ENCODE peak calls at places on chromosome 11, in nine cellular contexts. B is tibial artery; D is right lobe of liver; I is gastrocnemius medialis; J is H1; M is CD8-positive, alpha-beta memory T cell; P is spleen; X is lung; N is GM23248. S is an unnamed sample. For H3K36me3, the result is how much of the 10 kb centered on the place peaks cover.

GRCh38 chr11:10328314-10329090 is 23.6 kb downstream of the ADM start:
- DNase-seq in B (no peak), D (no peak), I (no peak), J (no peak), M (no peak), P (no peak), X (no peak), N (peak), S (no peak)

GRCh38 chr11:122843281-122844150 is 5.2 kb downstream of the CRTAM start:
- DNase-seq in B (no peak), D (no peak), I (no peak), J (no peak), M (peak), P (no peak), X (no peak), N (no peak), S (peak)

GRCh38 chr11:11798586-11799438 is 43.0 kb upstream of the USP47 start:
- DNase-seq in B (peak), D (peak), I (peak), J (no peak), M (peak), P (peak), X (peak), N (peak), S (peak)

GRCh38 chr11:45803981-45804805 is 756 bp upstream of the SLC35C1 start:
- DNase-seq in B (peak), D (peak), I (peak), J (no peak), M (peak), P (peak), X (peak), N (peak), S (peak)

GRCh38 chr11:102559839-102560238 is 29.3 kb upstream of the MMP7 start:
- DNase-seq in B (no peak), D (no peak), I (no peak), J (no peak), M (no peak), P (no peak), X (no peak), N (no peak), S (no peak)

GRCh38 chr11:122116591-122116990 is 576 bp upstream of the BLID start:
- DNase-seq in B (no peak), D (no peak), I (no peak), J (no peak), M (no peak), P (no peak), X (no peak), N (peak), S (no peak)

GRCh38 chr11:130831506-130832385 is 84.5 kb downstream of the SNX19 start:
- DNase-seq in B (no peak), D (no peak), I (no peak), J (no peak), M (no peak), P (no peak), X (no peak), N (no peak), S (peak)

GRCh38 chr11:1873048-1873812 is 18.5 kb downstream of the PRR33 start:
- DNase-seq in B (no peak), D (peak), I (peak), J (no peak), M (no peak), P (peak), X (no peak), N (peak), S (no peak)

GRCh38 chr11:6442441-6442840 is 1.7 kb upstream of the HPX start:
- DNase-seq in B (no peak), D (no peak), I (no peak), J (no peak), M (no peak), P (no peak), X (no peak), N (no peak), S (no peak)

GRCh38 chr11:106271126-106271525 is 193.7 kb downstream of the AASDHPPT start:
- DNase-seq in B (no peak), D (no peak), I (no peak), J (no peak), M (no peak), P (no peak), X (no peak), N (peak), S (no peak)

GRCh38 chr11:69934861-69935494 is 115.8 kb upstream of the FGF3 start:
- DNase-seq in B (no peak), D (no peak), I (no peak), J (peak), M (no peak), P (peak), X (no peak), N (no peak), S (no peak)

GRCh38 chr11:14549891-14550290 is 29.7 kb upstream of the PSMA1 start:
- DNase-seq in B (no peak), D (no peak), I (no peak), J (no peak), M (no peak), P (no peak), X (no peak), N (no peak), S (no peak)

GRCh38 chr11:70072471-70073187 is 5.5 kb upstream of the ANO1 start:
- DNase-seq in B (no peak), D (no peak), I (no peak), J (no peak), M (no peak), P (peak), X (no peak), N (no peak), S (no peak)

GRCh38 chr11:128470081-128470480 is 117.3 kb downstream of the ETS1 start:
- DNase-seq in B (no peak), D (no peak), I (no peak), J (no peak), M (no peak), P (no peak), X (no peak), N (no peak), S (no peak)
- H3K4me3 ChIP-seq in B (no peak), D (no peak), I (no peak), J (no peak), M (no peak), P (no peak), X (no peak), N (no peak), S (no peak)

DNA sequence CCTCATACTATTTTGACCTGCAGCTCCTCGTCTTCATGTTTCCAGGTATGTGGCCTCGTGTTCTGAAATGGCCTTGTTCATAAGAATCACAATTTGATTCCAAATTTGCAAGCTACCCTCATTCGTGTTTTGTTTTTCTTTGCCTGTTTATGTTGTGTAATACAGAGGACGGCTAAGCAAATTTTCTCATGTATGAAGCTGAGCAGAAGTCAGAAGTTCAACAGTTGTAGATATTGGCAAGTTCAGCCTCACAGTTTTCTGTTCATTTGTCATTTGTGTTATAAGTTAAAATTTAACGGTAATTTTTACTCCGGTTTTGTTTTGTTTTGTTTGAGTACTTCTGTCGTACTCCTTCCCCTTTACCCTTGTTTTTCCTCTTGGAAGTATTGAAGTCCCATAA is 15.4 kb upstream of the CHEK1 start:
- DNase-seq in B (no peak), D (no peak), I (no peak), J (no peak), M (no peak), P (no peak), X (no peak), N (no peak), S (no peak)
- H3K36me3 ChIP-seq in B (half or more), D (under half), I (half or more), J (half or more), M (half or more), P (half or more), X (under half), N (half or more), S (under half)

DNA sequence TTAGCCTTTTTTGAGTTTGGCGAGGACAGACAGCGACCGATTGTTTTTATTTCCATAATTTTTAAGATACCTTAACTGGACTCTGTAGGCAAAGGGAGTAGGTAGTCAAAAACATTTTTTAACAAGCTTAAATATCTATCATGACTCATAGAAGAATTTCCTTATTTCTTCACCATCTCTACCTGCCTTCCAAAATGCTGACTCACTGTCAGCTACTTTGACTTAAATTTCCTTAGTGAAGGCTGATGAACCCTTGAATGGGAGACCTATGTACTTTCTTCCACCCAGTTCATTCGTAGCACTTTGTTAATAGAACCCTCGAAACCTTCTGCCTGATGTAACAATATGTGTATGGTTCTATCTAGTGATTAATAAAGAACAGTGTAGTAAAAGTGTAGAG is 1.1 kb upstream of the MTMR2 start:
- DNase-seq in B (no peak), D (no peak), I (no peak), J (no peak), M (no peak), P (no peak), X (no peak), N (peak), S (no peak)
- H3K4me3 ChIP-seq in B (peak), D (no peak), I (peak), J (no peak), M (no peak), P (no peak), X (no peak), N (peak), S (peak)

DNA sequence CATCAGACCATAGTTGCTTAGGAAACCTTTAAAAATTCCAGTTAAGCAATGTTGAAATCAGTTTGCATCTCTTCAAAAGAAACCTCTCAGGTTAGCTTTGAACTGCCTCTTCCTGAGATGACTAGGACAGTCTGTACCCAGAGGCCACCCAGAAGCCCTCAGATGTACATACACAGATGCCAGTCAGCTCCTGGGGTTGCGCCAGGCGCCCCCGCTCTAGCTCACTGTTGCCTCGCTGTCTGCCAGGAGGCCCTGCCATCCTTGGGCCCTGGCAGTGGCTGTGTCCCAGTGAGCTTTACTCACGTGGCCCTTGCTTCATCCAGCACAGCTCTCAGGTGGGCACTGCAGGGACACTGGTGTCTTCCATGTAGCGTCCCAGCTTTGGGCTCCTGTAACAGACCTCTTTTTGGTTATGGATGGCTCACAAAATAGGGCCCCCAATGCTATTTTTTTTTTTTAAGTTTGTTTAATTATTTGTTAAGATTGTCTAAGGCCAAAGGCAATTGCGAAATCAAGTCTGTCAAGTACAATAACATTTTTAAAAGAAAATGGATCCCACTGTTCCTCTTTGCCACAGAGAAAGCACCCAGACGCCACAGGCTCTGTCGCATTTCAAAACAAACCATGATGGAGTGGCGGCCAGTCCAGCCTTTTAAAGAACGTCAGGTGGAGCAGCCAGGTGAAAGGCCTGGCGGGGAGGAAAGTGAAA is 73.4 kb downstream of the NCAPD3 start:
- DNase-seq in B (no peak), D (no peak), I (peak), J (no peak), M (no peak), P (no peak), X (no peak), N (peak), S (no peak)
- H3K36me3 ChIP-seq in B (under half), D (under half), I (under half), J (under half), M (under half), P (under half), X (under half), N (under half), S (under half)

S was measured in GM06990.